ENCODE peak calls at places on chromosomes 12 and 14, in ten cellular contexts. One of them, this sample, is unnamed.
A peak's percentile ranks its signal among the peaks of the same experiment; 100 is the strongest.

GRCh38 chr12:111488271-111488670 is 82.5 kb downstream of the SH2B3 start:
- DNase-seq in astrocyte: no peak
- DNase-seq in activated T-helper 9 cell treated with anti-CD3 and anti-CD28 coated beads, Interleukin-2, amount 50 U/mL, for 16 hours: no peak
- DNase-seq in GDM1: no peak
- DNase-seq in cardiac muscle cell: peak; percentile 87
- DNase-seq in D341Med: peak; percentile 38
- DNase-seq in lower leg skin: no peak
- DNase-seq in astrocyte of the spinal cord: no peak
- DNase-seq in activated CD4-positive, alpha-beta T cell treated with anti-CD3 and anti-CD28 coated beads, Interleukin-2, amount 50 U/mL, for 1 hour: no peak
- DNase-seq in pulmonary artery endothelial cell: no peak
- DNase-seq in this sample: no peak

GRCh38 chr14:96237641-96238040 is 18.4 kb upstream of the BDKRB1 start:
- DNase-seq in astrocyte: no peak
- DNase-seq in activated T-helper 9 cell treated with anti-CD3 and anti-CD28 coated beads, Interleukin-2, amount 50 U/mL, for 16 hours: no peak
- DNase-seq in GDM1: no peak
- DNase-seq in cardiac muscle cell: no peak
- DNase-seq in D341Med: no peak
- DNase-seq in lower leg skin: no peak
- DNase-seq in astrocyte of the spinal cord: no peak
- DNase-seq in activated CD4-positive, alpha-beta T cell treated with anti-CD3 and anti-CD28 coated beads, Interleukin-2, amount 50 U/mL, for 1 hour: no peak
- DNase-seq in pulmonary artery endothelial cell: no peak
- DNase-seq in this sample: no peak

GRCh38 chr12:55673638-55674037 is 34.1 kb downstream of the ITGA7 start:
- DNase-seq in astrocyte: no peak
- DNase-seq in activated T-helper 9 cell treated with anti-CD3 and anti-CD28 coated beads, Interleukin-2, amount 50 U/mL, for 16 hours: no peak
- DNase-seq in GDM1: no peak
- DNase-seq in cardiac muscle cell: no peak
- DNase-seq in D341Med: no peak
- DNase-seq in lower leg skin: no peak
- DNase-seq in astrocyte of the spinal cord: no peak
- DNase-seq in activated CD4-positive, alpha-beta T cell treated with anti-CD3 and anti-CD28 coated beads, Interleukin-2, amount 50 U/mL, for 1 hour: no peak
- DNase-seq in pulmonary artery endothelial cell: no peak
- DNase-seq in this sample: no peak

GRCh38 chr14:75495882-75496281 is 26.4 kb upstream of the BATF start:
- DNase-seq in astrocyte: no peak
- DNase-seq in activated T-helper 9 cell treated with anti-CD3 and anti-CD28 coated beads, Interleukin-2, amount 50 U/mL, for 16 hours: no peak
- DNase-seq in GDM1: no peak
- DNase-seq in cardiac muscle cell: peak; percentile 39
- DNase-seq in D341Med: no peak
- DNase-seq in lower leg skin: peak; percentile 73
- DNase-seq in astrocyte of the spinal cord: peak; percentile 15
- DNase-seq in activated CD4-positive, alpha-beta T cell treated with anti-CD3 and anti-CD28 coated beads, Interleukin-2, amount 50 U/mL, for 1 hour: no peak
- DNase-seq in pulmonary artery endothelial cell: no peak
- DNase-seq in this sample: no peak

GRCh38 chr14:28754209-28754985 is 12.2 kb upstream of the FOXG1 start:
- DNase-seq in astrocyte: no peak
- DNase-seq in activated T-helper 9 cell treated with anti-CD3 and anti-CD28 coated beads, Interleukin-2, amount 50 U/mL, for 16 hours: no peak
- DNase-seq in GDM1: no peak
- DNase-seq in cardiac muscle cell: peak; percentile 66
- DNase-seq in D341Med: peak; percentile 50
- DNase-seq in lower leg skin: no peak
- DNase-seq in astrocyte of the spinal cord: peak; percentile 61
- DNase-seq in activated CD4-positive, alpha-beta T cell treated with anti-CD3 and anti-CD28 coated beads, Interleukin-2, amount 50 U/mL, for 1 hour: no peak
- DNase-seq in pulmonary artery endothelial cell: no peak
- DNase-seq in this sample: no peak

GRCh38 chr14:34699873-34700621 is 14.3 kb downstream of the CFL2 start:
- DNase-seq in astrocyte: peak; percentile 92
- DNase-seq in activated T-helper 9 cell treated with anti-CD3 and anti-CD28 coated beads, Interleukin-2, amount 50 U/mL, for 16 hours: no peak
- DNase-seq in GDM1: no peak
- DNase-seq in cardiac muscle cell: peak; percentile 84
- DNase-seq in D341Med: no peak
- DNase-seq in lower leg skin: no peak
- DNase-seq in astrocyte of the spinal cord: peak; percentile 89
- DNase-seq in activated CD4-positive, alpha-beta T cell treated with anti-CD3 and anti-CD28 coated beads, Interleukin-2, amount 50 U/mL, for 1 hour: no peak
- DNase-seq in pulmonary artery endothelial cell: peak; percentile 70
- DNase-seq in this sample: peak; percentile 98

GRCh38 chr14:95388699-95389098 is 69.0 kb upstream of the CLMN start:
- DNase-seq in astrocyte: no peak
- DNase-seq in activated T-helper 9 cell treated with anti-CD3 and anti-CD28 coated beads, Interleukin-2, amount 50 U/mL, for 16 hours: no peak
- DNase-seq in GDM1: no peak
- DNase-seq in cardiac muscle cell: peak; percentile 42
- DNase-seq in D341Med: no peak
- DNase-seq in lower leg skin: peak; percentile 23
- DNase-seq in astrocyte of the spinal cord: no peak
- DNase-seq in activated CD4-positive, alpha-beta T cell treated with anti-CD3 and anti-CD28 coated beads, Interleukin-2, amount 50 U/mL, for 1 hour: no peak
- DNase-seq in pulmonary artery endothelial cell: no peak
- DNase-seq in this sample: no peak

GRCh38 chr14:102882233-102882906 is 40.1 kb upstream of the AMN start:
- DNase-seq in astrocyte: no peak
- DNase-seq in activated T-helper 9 cell treated with anti-CD3 and anti-CD28 coated beads, Interleukin-2, amount 50 U/mL, for 16 hours: no peak
- DNase-seq in GDM1: no peak
- DNase-seq in cardiac muscle cell: no peak
- DNase-seq in D341Med: no peak
- DNase-seq in lower leg skin: peak; percentile 71
- DNase-seq in astrocyte of the spinal cord: no peak
- DNase-seq in activated CD4-positive, alpha-beta T cell treated with anti-CD3 and anti-CD28 coated beads, Interleukin-2, amount 50 U/mL, for 1 hour: no peak
- DNase-seq in pulmonary artery endothelial cell: no peak
- DNase-seq in this sample: no peak

GRCh38 chr14:65106316-65106715 is 4.0 kb upstream of the MAX start:
- DNase-seq in astrocyte: no peak
- DNase-seq in activated T-helper 9 cell treated with anti-CD3 and anti-CD28 coated beads, Interleukin-2, amount 50 U/mL, for 16 hours: no peak
- DNase-seq in GDM1: no peak
- DNase-seq in cardiac muscle cell: no peak
- DNase-seq in D341Med: no peak
- DNase-seq in lower leg skin: no peak
- DNase-seq in astrocyte of the spinal cord: no peak
- DNase-seq in activated CD4-positive, alpha-beta T cell treated with anti-CD3 and anti-CD28 coated beads, Interleukin-2, amount 50 U/mL, for 1 hour: no peak
- DNase-seq in pulmonary artery endothelial cell: no peak
- DNase-seq in this sample: no peak

GRCh38 chr12:41452838-41453237 is 264.7 kb downstream of the PDZRN4 start:
- DNase-seq in astrocyte: no peak
- DNase-seq in activated T-helper 9 cell treated with anti-CD3 and anti-CD28 coated beads, Interleukin-2, amount 50 U/mL, for 16 hours: no peak
- DNase-seq in GDM1: no peak
- DNase-seq in cardiac muscle cell: no peak
- DNase-seq in D341Med: no peak
- DNase-seq in lower leg skin: no peak
- DNase-seq in astrocyte of the spinal cord: no peak
- DNase-seq in activated CD4-positive, alpha-beta T cell treated with anti-CD3 and anti-CD28 coated beads, Interleukin-2, amount 50 U/mL, for 1 hour: no peak
- DNase-seq in pulmonary artery endothelial cell: no peak
- DNase-seq in this sample: no peak

GRCh38 chr12:27781680-27782079 is 1.6 kb upstream of the MANSC4 start:
- DNase-seq in astrocyte: no peak
- DNase-seq in activated T-helper 9 cell treated with anti-CD3 and anti-CD28 coated beads, Interleukin-2, amount 50 U/mL, for 16 hours: no peak
- DNase-seq in GDM1: no peak
- DNase-seq in cardiac muscle cell: peak; percentile 69
- DNase-seq in D341Med: no peak
- DNase-seq in lower leg skin: no peak
- DNase-seq in astrocyte of the spinal cord: peak; percentile 27
- DNase-seq in activated CD4-positive, alpha-beta T cell treated with anti-CD3 and anti-CD28 coated beads, Interleukin-2, amount 50 U/mL, for 1 hour: no peak
- DNase-seq in pulmonary artery endothelial cell: no peak
- DNase-seq in this sample: no peak

GRCh38 chr14:99191663-99192621 is 80.1 kb downstream of the BCL11B start:
- DNase-seq in astrocyte: peak; percentile 80
- DNase-seq in activated T-helper 9 cell treated with anti-CD3 and anti-CD28 coated beads, Interleukin-2, amount 50 U/mL, for 16 hours: no peak
- DNase-seq in GDM1: no peak
- DNase-seq in cardiac muscle cell: peak; percentile 83
- DNase-seq in D341Med: peak; percentile 68
- DNase-seq in lower leg skin: no peak
- DNase-seq in astrocyte of the spinal cord: peak; percentile 78
- DNase-seq in activated CD4-positive, alpha-beta T cell treated with anti-CD3 and anti-CD28 coated beads, Interleukin-2, amount 50 U/mL, for 1 hour: peak; percentile 41
- DNase-seq in pulmonary artery endothelial cell: no peak
- DNase-seq in this sample: no peak

GRCh38 chr12:120181991-120182631 is 12.4 kb downstream of the GCN1 start:
- DNase-seq in astrocyte: peak; percentile 72
- DNase-seq in activated T-helper 9 cell treated with anti-CD3 and anti-CD28 coated beads, Interleukin-2, amount 50 U/mL, for 16 hours: no peak
- DNase-seq in GDM1: no peak
- DNase-seq in cardiac muscle cell: peak; percentile 62
- DNase-seq in D341Med: peak; percentile 59
- DNase-seq in lower leg skin: no peak
- DNase-seq in astrocyte of the spinal cord: peak; percentile 55
- DNase-seq in activated CD4-positive, alpha-beta T cell treated with anti-CD3 and anti-CD28 coated beads, Interleukin-2, amount 50 U/mL, for 1 hour: no peak
- DNase-seq in pulmonary artery endothelial cell: no peak
- DNase-seq in this sample: no peak

GRCh38 chr12:52956987-52957386 is 8.1 kb downstream of the KRT18 start:
- DNase-seq in astrocyte: peak; percentile 71
- DNase-seq in activated T-helper 9 cell treated with anti-CD3 and anti-CD28 coated beads, Interleukin-2, amount 50 U/mL, for 16 hours: no peak
- DNase-seq in GDM1: no peak
- DNase-seq in cardiac muscle cell: no peak
- DNase-seq in D341Med: peak; percentile 84
- DNase-seq in lower leg skin: no peak
- DNase-seq in astrocyte of the spinal cord: peak; percentile 33
- DNase-seq in activated CD4-positive, alpha-beta T cell treated with anti-CD3 and anti-CD28 coated beads, Interleukin-2, amount 50 U/mL, for 1 hour: no peak
- DNase-seq in pulmonary artery endothelial cell: no peak
- DNase-seq in this sample: peak; percentile 77

GRCh38 chr12:130480887-130481286 is 143.2 kb downstream of the PIWIL1 start:
- DNase-seq in astrocyte: no peak
- DNase-seq in activated T-helper 9 cell treated with anti-CD3 and anti-CD28 coated beads, Interleukin-2, amount 50 U/mL, for 16 hours: no peak
- DNase-seq in GDM1: no peak
- DNase-seq in cardiac muscle cell: no peak
- DNase-seq in D341Med: no peak
- DNase-seq in lower leg skin: no peak
- DNase-seq in astrocyte of the spinal cord: no peak
- DNase-seq in activated CD4-positive, alpha-beta T cell treated with anti-CD3 and anti-CD28 coated beads, Interleukin-2, amount 50 U/mL, for 1 hour: no peak
- DNase-seq in pulmonary artery endothelial cell: no peak
- DNase-seq in this sample: peak; percentile 0

GRCh38 chr12:836952-837351 is 84.6 kb downstream of the WNK1 start:
- DNase-seq in astrocyte: no peak
- DNase-seq in activated T-helper 9 cell treated with anti-CD3 and anti-CD28 coated beads, Interleukin-2, amount 50 U/mL, for 16 hours: no peak
- DNase-seq in GDM1: no peak
- DNase-seq in cardiac muscle cell: no peak
- DNase-seq in D341Med: no peak
- DNase-seq in lower leg skin: no peak
- DNase-seq in astrocyte of the spinal cord: no peak
- DNase-seq in activated CD4-positive, alpha-beta T cell treated with anti-CD3 and anti-CD28 coated beads, Interleukin-2, amount 50 U/mL, for 1 hour: no peak
- DNase-seq in pulmonary artery endothelial cell: no peak
- DNase-seq in this sample: no peak

GRCh38 chr14:100842799-100843198 is 16.9 kb downstream of the MEG3 start:
- DNase-seq in astrocyte: peak; percentile 98
- DNase-seq in activated T-helper 9 cell treated with anti-CD3 and anti-CD28 coated beads, Interleukin-2, amount 50 U/mL, for 16 hours: no peak
- DNase-seq in GDM1: no peak
- DNase-seq in cardiac muscle cell: peak; percentile 75
- DNase-seq in D341Med: no peak
- DNase-seq in lower leg skin: no peak
- DNase-seq in astrocyte of the spinal cord: peak; percentile 88
- DNase-seq in activated CD4-positive, alpha-beta T cell treated with anti-CD3 and anti-CD28 coated beads, Interleukin-2, amount 50 U/mL, for 1 hour: no peak
- DNase-seq in pulmonary artery endothelial cell: no peak
- DNase-seq in this sample: no peak

GRCh38 chr12:105444809-105445102 is 114.3 kb downstream of the C12orf75 start:
- DNase-seq in astrocyte: peak; percentile 60
- DNase-seq in activated T-helper 9 cell treated with anti-CD3 and anti-CD28 coated beads, Interleukin-2, amount 50 U/mL, for 16 hours: no peak
- DNase-seq in GDM1: no peak
- DNase-seq in cardiac muscle cell: no peak
- DNase-seq in D341Med: no peak
- DNase-seq in lower leg skin: no peak
- DNase-seq in astrocyte of the spinal cord: no peak
- DNase-seq in activated CD4-positive, alpha-beta T cell treated with anti-CD3 and anti-CD28 coated beads, Interleukin-2, amount 50 U/mL, for 1 hour: no peak
- DNase-seq in pulmonary artery endothelial cell: no peak
- DNase-seq in this sample: no peak

GRCh38 chr12:70609739-70610491 is 27.3 kb downstream of the PTPRB start:
- DNase-seq in astrocyte: no peak
- DNase-seq in activated T-helper 9 cell treated with anti-CD3 and anti-CD28 coated beads, Interleukin-2, amount 50 U/mL, for 16 hours: no peak
- DNase-seq in GDM1: peak; percentile 2
- DNase-seq in cardiac muscle cell: peak; percentile 53
- DNase-seq in D341Med: peak; percentile 49
- DNase-seq in lower leg skin: peak; percentile 89
- DNase-seq in astrocyte of the spinal cord: no peak
- DNase-seq in activated CD4-positive, alpha-beta T cell treated with anti-CD3 and anti-CD28 coated beads, Interleukin-2, amount 50 U/mL, for 1 hour: no peak
- DNase-seq in pulmonary artery endothelial cell: no peak
- DNase-seq in this sample: no peak

GRCh38 chr12:71475280-71475679 is 35.7 kb downstream of the LGR5 start:
- DNase-seq in astrocyte: no peak
- DNase-seq in activated T-helper 9 cell treated with anti-CD3 and anti-CD28 coated beads, Interleukin-2, amount 50 U/mL, for 16 hours: no peak
- DNase-seq in GDM1: no peak
- DNase-seq in cardiac muscle cell: peak; percentile 61
- DNase-seq in D341Med: no peak
- DNase-seq in lower leg skin: no peak
- DNase-seq in astrocyte of the spinal cord: no peak
- DNase-seq in activated CD4-positive, alpha-beta T cell treated with anti-CD3 and anti-CD28 coated beads, Interleukin-2, amount 50 U/mL, for 1 hour: no peak
- DNase-seq in pulmonary artery endothelial cell: no peak
- DNase-seq in this sample: no peak

GRCh38 chr14:105467249-105467941 is 7.2 kb upstream of the CRIP2 start:
- DNase-seq in astrocyte: no peak
- DNase-seq in activated T-helper 9 cell treated with anti-CD3 and anti-CD28 coated beads, Interleukin-2, amount 50 U/mL, for 16 hours: no peak
- DNase-seq in GDM1: no peak
- DNase-seq in cardiac muscle cell: no peak
- DNase-seq in D341Med: no peak
- DNase-seq in lower leg skin: no peak
- DNase-seq in astrocyte of the spinal cord: no peak
- DNase-seq in activated CD4-positive, alpha-beta T cell treated with anti-CD3 and anti-CD28 coated beads, Interleukin-2, amount 50 U/mL, for 1 hour: no peak
- DNase-seq in pulmonary artery endothelial cell: no peak
- DNase-seq in this sample: no peak

GRCh38 chr12:45575823-45576448 is 153.6 kb upstream of the ARID2 start:
- DNase-seq in astrocyte: no peak
- DNase-seq in activated T-helper 9 cell treated with anti-CD3 and anti-CD28 coated beads, Interleukin-2, amount 50 U/mL, for 16 hours: no peak
- DNase-seq in GDM1: peak; percentile 67
- DNase-seq in cardiac muscle cell: no peak
- DNase-seq in D341Med: no peak
- DNase-seq in lower leg skin: no peak
- DNase-seq in astrocyte of the spinal cord: no peak
- DNase-seq in activated CD4-positive, alpha-beta T cell treated with anti-CD3 and anti-CD28 coated beads, Interleukin-2, amount 50 U/mL, for 1 hour: no peak
- DNase-seq in pulmonary artery endothelial cell: no peak
- DNase-seq in this sample: no peak

GRCh38 chr12:60689137-60689536 is 1093.3 kb downstream of the SLC16A7 start:
- DNase-seq in astrocyte: no peak
- DNase-seq in activated T-helper 9 cell treated with anti-CD3 and anti-CD28 coated beads, Interleukin-2, amount 50 U/mL, for 16 hours: no peak
- DNase-seq in GDM1: no peak
- DNase-seq in cardiac muscle cell: no peak
- DNase-seq in D341Med: no peak
- DNase-seq in lower leg skin: no peak
- DNase-seq in astrocyte of the spinal cord: no peak
- DNase-seq in activated CD4-positive, alpha-beta T cell treated with anti-CD3 and anti-CD28 coated beads, Interleukin-2, amount 50 U/mL, for 1 hour: no peak
- DNase-seq in pulmonary artery endothelial cell: no peak
- DNase-seq in this sample: no peak

GRCh38 chr12:124524231-124524925 is 43.0 kb downstream of the NCOR2 start:
- DNase-seq in astrocyte: peak; percentile 88
- DNase-seq in activated T-helper 9 cell treated with anti-CD3 and anti-CD28 coated beads, Interleukin-2, amount 50 U/mL, for 16 hours: no peak
- DNase-seq in GDM1: no peak
- DNase-seq in cardiac muscle cell: peak; percentile 81
- DNase-seq in D341Med: no peak
- DNase-seq in lower leg skin: no peak
- DNase-seq in astrocyte of the spinal cord: peak; percentile 77
- DNase-seq in activated CD4-positive, alpha-beta T cell treated with anti-CD3 and anti-CD28 coated beads, Interleukin-2, amount 50 U/mL, for 1 hour: no peak
- DNase-seq in pulmonary artery endothelial cell: no peak
- DNase-seq in this sample: no peak

GRCh38 chr14:104935026-104935650 is 10.5 kb downstream of the PLD4 start:
- DNase-seq in astrocyte: no peak
- DNase-seq in activated T-helper 9 cell treated with anti-CD3 and anti-CD28 coated beads, Interleukin-2, amount 50 U/mL, for 16 hours: no peak
- DNase-seq in GDM1: no peak
- DNase-seq in cardiac muscle cell: no peak
- DNase-seq in D341Med: no peak
- DNase-seq in lower leg skin: peak; percentile 80
- DNase-seq in astrocyte of the spinal cord: no peak
- DNase-seq in activated CD4-positive, alpha-beta T cell treated with anti-CD3 and anti-CD28 coated beads, Interleukin-2, amount 50 U/mL, for 1 hour: no peak
- DNase-seq in pulmonary artery endothelial cell: no peak
- DNase-seq in this sample: no peak

GRCh38 chr12:93184664-93185368 is 192.9 kb upstream of the NUDT4 start:
- DNase-seq in astrocyte: no peak
- DNase-seq in activated T-helper 9 cell treated with anti-CD3 and anti-CD28 coated beads, Interleukin-2, amount 50 U/mL, for 16 hours: no peak
- DNase-seq in GDM1: no peak
- DNase-seq in cardiac muscle cell: no peak
- DNase-seq in D341Med: no peak
- DNase-seq in lower leg skin: no peak
- DNase-seq in astrocyte of the spinal cord: no peak
- DNase-seq in activated CD4-positive, alpha-beta T cell treated with anti-CD3 and anti-CD28 coated beads, Interleukin-2, amount 50 U/mL, for 1 hour: no peak
- DNase-seq in pulmonary artery endothelial cell: no peak
- DNase-seq in this sample: no peak

GRCh38 chr12:106267535-106267934 is 19.7 kb upstream of the CKAP4 start:
- DNase-seq in astrocyte: no peak
- DNase-seq in activated T-helper 9 cell treated with anti-CD3 and anti-CD28 coated beads, Interleukin-2, amount 50 U/mL, for 16 hours: no peak
- DNase-seq in GDM1: no peak
- DNase-seq in cardiac muscle cell: peak; percentile 14
- DNase-seq in D341Med: no peak
- DNase-seq in lower leg skin: no peak
- DNase-seq in astrocyte of the spinal cord: no peak
- DNase-seq in activated CD4-positive, alpha-beta T cell treated with anti-CD3 and anti-CD28 coated beads, Interleukin-2, amount 50 U/mL, for 1 hour: no peak
- DNase-seq in pulmonary artery endothelial cell: no peak
- DNase-seq in this sample: no peak

GRCh38 chr14:91872517-91873470 is 5.5 kb upstream of the TC2N start:
- DNase-seq in astrocyte: no peak
- DNase-seq in activated T-helper 9 cell treated with anti-CD3 and anti-CD28 coated beads, Interleukin-2, amount 50 U/mL, for 16 hours: no peak
- DNase-seq in GDM1: no peak
- DNase-seq in cardiac muscle cell: peak; percentile 91
- DNase-seq in D341Med: no peak
- DNase-seq in lower leg skin: peak; percentile 97
- DNase-seq in astrocyte of the spinal cord: peak; percentile 21
- DNase-seq in activated CD4-positive, alpha-beta T cell treated with anti-CD3 and anti-CD28 coated beads, Interleukin-2, amount 50 U/mL, for 1 hour: peak; percentile 63
- DNase-seq in pulmonary artery endothelial cell: peak; percentile 73
- DNase-seq in this sample: no peak

This sample was measured in NCI-H524 treated with DMSO at 0.1 percent for 48 hours.